ENCODE peak calls at places on chromosomes 12 and 14, in six cellular contexts. E, V, I, F, X and T are unnamed samples.

GRCh38 chr12:120119395-120119973 is 2.9 kb upstream of the RAB35 start:
- DNase-seq in V (no peak), I (no peak), E (no peak), X (no peak), F (peak; percentile 29), T (no peak)

GRCh38 chr12:120228041-120228290 is 27.1 kb upstream of the RPLP0 start:
- DNase-seq in V (no peak), I (no peak), E (no peak), X (no peak), F (no peak), T (no peak)

GRCh38 chr12:6338955-6339761 is 2.7 kb downstream of the TNFRSF1A start:
- DNase-seq in I (no peak), X (peak; percentile 32), V (no peak), F (no peak), E (no peak), T (no peak)

GRCh38 chr14:25111061-25111601 is 61.2 kb upstream of the STXBP6 start:
- DNase-seq in V (no peak), X (peak; percentile 97), E (peak; percentile 42), I (peak; percentile 96), F (peak; percentile 36), T (peak; percentile 94)

GRCh38 chr14:101181717-101182313 is 278.3 kb upstream of the RTL1 start:
- DNase-seq in E (no peak), I (no peak), V (no peak), F (no peak), X (no peak), T (no peak)

GRCh38 chr12:79690156-79690605 is 583 bp downstream of the PAWR start:
- DNase-seq in X (peak; percentile 35), V (no peak), I (no peak), E (peak; percentile 31), F (no peak), T (no peak)

GRCh38 chr14:78319826-78320635 is 149.9 kb downstream of the NRXN3 start:
- DNase-seq in V (no peak), F (no peak), I (no peak), E (no peak), X (no peak), T (no peak)

GRCh38 chr14:65277580-65278270 is 134.8 kb upstream of the FUT8 start:
- DNase-seq in E (no peak), F (no peak), I (no peak), X (no peak), V (no peak), T (no peak)

GRCh38 chr12:30974746-30975500 is 48.4 kb downstream of the TSPAN11 start:
- DNase-seq in I (no peak), E (no peak), X (no peak), F (no peak), V (no peak), T (no peak)

GRCh38 chr12:26746315-26746714 is 86.7 kb downstream of the ITPR2 start:
- DNase-seq in I (peak; percentile 63), V (no peak), E (no peak), F (peak; percentile 49), X (peak; percentile 56), T (peak; percentile 50)

GRCh38 chr12:98644433-98644711 is 216 bp downstream of the IKBIP start:
- DNase-seq in X (no peak), V (no peak), F (no peak), I (peak; percentile 18), E (peak; percentile 24), T (no peak)

GRCh38 chr12:2498961-2499500 is 295.7 kb upstream of the FKBP4 start:
- DNase-seq in F (no peak), X (no peak), I (no peak), V (no peak), E (no peak), T (no peak)

GRCh38 chr14:75561013-75561432 is 17.4 kb upstream of the FLVCR2 start:
- DNase-seq in I (peak; percentile 57), X (peak; percentile 83), F (no peak), V (peak; percentile 47), E (peak; percentile 54), T (peak; percentile 22)

GRCh38 chr12:132367401-132367851 is 38.0 kb upstream of the GALNT9 start:
- DNase-seq in V (no peak), I (no peak), E (peak; percentile 59), X (no peak), F (no peak), T (no peak)

GRCh38 chr12:48105321-48105866 is 485 bp downstream of the SENP1 start:
- DNase-seq in E (peak; percentile 23), V (peak; percentile 64), F (no peak), I (no peak), X (no peak), T (no peak)

GRCh38 chr12:9590441-9590840 is 17.3 kb downstream of the KLRB1 start:
- DNase-seq in X (no peak), V (no peak), I (no peak), E (no peak), F (no peak), T (no peak)

GRCh38 chr12:9906888-9907287 is 25.3 kb downstream of the CLEC2A start:
- DNase-seq in V (peak; percentile 25), X (no peak), F (no peak), E (no peak), I (peak; percentile 4), T (no peak)

GRCh38 chr14:23186913-23187654 is 3.6 kb upstream of the SLC7A8 start:
- DNase-seq in X (peak; percentile 86), I (peak; percentile 48), V (no peak), F (no peak), E (peak; percentile 49), T (peak; percentile 22)

GRCh38 chr14:63641473-63642228 is at the start of gene WDR89:
- DNase-seq in I (peak; percentile 99), F (peak; percentile 98), X (peak; percentile 100), V (peak; percentile 95), E (peak; percentile 96), T (peak; percentile 99)

GRCh38 chr12:132153501-132154340 is 9.5 kb downstream of the NOC4L start:
- DNase-seq in X (peak; percentile 85), E (peak; percentile 36), I (peak; percentile 69), V (peak; percentile 55), F (peak; percentile 3), T (peak; percentile 32)

GRCh38 chr12:30962047-30962446 is 35.5 kb downstream of the TSPAN11 start:
- DNase-seq in V (no peak), E (no peak), I (no peak), F (no peak), X (no peak), T (no peak)

DNA sequence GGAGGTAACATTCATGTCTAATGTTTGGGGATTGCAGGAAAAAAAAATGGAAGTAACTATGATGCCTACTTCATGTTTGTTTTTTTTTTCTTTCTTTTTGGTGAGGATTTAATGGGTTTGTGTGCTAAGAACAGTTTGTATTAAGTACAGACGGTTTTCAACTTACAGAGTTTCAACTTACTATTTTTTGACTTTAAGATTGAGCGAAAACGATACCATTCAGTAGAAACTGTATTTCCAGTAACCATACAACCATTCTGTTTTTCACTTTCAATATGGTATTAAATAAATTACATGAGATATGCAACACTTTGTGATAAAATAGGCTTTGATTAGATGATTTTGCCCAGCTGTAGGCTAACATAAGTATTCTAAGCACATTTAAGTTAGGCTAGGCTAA is 10.4 kb downstream of the TECPR2 start:
- DNase-seq in I (no peak), V (no peak), X (no peak), F (no peak), E (no peak), T (no peak)
- H3K4me3 ChIP-seq in I (no peak overlapping the region), V (no peak overlapping the region), X (no peak overlapping the region), F (no peak overlapping the region), E (no peak overlapping the region), T (no peak overlapping the region)

GRCh38 chr12:55467836-55468235 is 2.1 kb downstream of the OR6C70 start:
- DNase-seq in F (no peak), I (no peak), V (no peak), X (no peak), E (no peak), T (no peak)

GRCh38 chr12:55472297-55472696 is 2.4 kb upstream of the OR6C70 start:
- DNase-seq in I (no peak), X (no peak), F (no peak), V (no peak), E (no peak), T (no peak)

DNA sequence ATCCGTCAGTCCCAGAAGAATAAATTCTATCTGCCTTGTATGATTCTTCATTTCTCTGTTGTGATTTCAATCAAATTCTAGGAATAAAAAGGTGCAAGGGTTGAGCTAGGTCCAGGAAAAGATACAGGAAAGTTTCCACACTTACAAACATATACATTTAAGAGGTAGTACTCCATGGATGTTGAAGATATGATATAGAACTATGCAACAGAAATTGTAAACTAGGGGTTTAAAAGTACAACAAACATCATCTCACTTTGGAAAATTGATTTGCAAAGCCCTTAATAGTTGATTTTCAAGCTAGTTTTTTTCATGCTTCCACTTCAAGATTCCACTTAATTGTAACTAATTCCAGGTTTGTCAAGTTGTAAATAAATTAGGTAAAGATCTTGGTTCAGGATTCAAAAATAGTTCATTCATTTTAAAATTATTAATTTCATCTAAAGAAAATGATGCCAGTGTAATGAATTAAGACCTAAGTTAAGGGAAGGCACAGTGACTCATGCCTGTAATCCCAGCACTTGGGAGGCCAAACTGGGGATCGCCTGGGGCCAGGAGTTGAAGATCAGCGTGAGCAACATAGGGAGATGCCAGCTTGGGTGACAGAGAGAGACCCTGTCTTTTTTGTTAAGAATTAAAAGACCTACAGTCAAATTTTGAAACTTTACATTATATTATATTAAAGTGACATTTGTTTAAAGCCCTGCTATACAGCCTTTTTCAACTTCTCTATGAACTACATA is at the start of gene OR6C70:
- DNase-seq in X (no peak), E (no peak), V (no peak), F (no peak), I (no peak), T (no peak)
- H3K4me3 ChIP-seq in X (no peak within 1 kb of the TSS), E (no peak within 1 kb of the TSS), V (no peak within 1 kb of the TSS), F (no peak within 1 kb of the TSS), I (no peak within 1 kb of the TSS), T (no peak within 1 kb of the TSS)

DNA sequence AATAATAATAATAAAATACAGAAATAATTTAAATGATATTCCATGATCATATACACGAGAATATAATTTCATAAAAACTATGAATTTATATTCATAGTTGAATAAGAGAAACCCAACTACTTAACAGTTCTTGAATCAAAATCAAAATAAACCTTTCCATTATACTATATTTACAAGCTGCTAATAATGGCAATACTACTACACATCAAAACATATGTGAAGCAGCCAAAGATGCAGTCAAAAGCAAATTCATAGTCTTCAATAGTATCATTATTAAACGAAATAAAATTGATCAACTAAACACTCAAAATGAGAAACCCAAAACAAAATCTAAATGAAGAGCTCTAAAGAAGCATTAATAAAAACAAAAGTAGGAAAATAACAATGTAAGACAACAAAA is 197.1 kb downstream of the TMEM132D start:
- DNase-seq in X (no peak), V (no peak), E (no peak), I (no peak), F (no peak), T (no peak)
- H3K4me3 ChIP-seq in X (no peak overlapping the region), V (no peak overlapping the region), E (no peak overlapping the region), I (no peak overlapping the region), F (no peak overlapping the region), T (no peak overlapping the region)

GRCh38 chr12:116533343-116534248 is 25.6 kb upstream of the MAP1LC3B2 start:
- DNase-seq in E (peak; percentile 63), F (no peak), I (peak; percentile 60), V (peak; percentile 62), X (peak; percentile 83), T (peak; percentile 45)

GRCh38 chr12:116534341-116535121 is 24.6 kb upstream of the MAP1LC3B2 start:
- DNase-seq in X (no peak), F (no peak), E (no peak), V (no peak), I (no peak), T (no peak)

GRCh38 chr12:116537149-116537904 is 21.9 kb upstream of the MAP1LC3B2 start:
- DNase-seq in V (no peak), X (no peak), E (no peak), I (no peak), F (no peak), T (no peak)

GRCh38 chr12:116532986-116533342 is 26.2 kb upstream of the MAP1LC3B2 start:
- DNase-seq in V (no peak), X (no peak), E (no peak), F (no peak), I (no peak), T (no peak)

GRCh38 chr12:116535241-116535640 is 23.9 kb upstream of the MAP1LC3B2 start:
- DNase-seq in V (no peak), F (no peak), I (no peak), X (no peak), E (no peak), T (no peak)
- H3K4me3 ChIP-seq in V (no peak overlapping the region), F (no peak overlapping the region), I (no peak overlapping the region), X (no peak overlapping the region), E (peak overlapping the region; percentile 55), T (no peak overlapping the region)